ENCODE peak calls at places on chromosomes 6 and 20, in nine cellular contexts. Y is fibroblast of the aortic adventitia, G is iris pigment epithelial cell, F is iPS DF 6.9, L is HFFc6, E is kidney epithelial cell, M is adipocyte, R is KG1, O is ELF-1. Z is an unnamed sample.

GRCh38 chr20:32390999-32391398 is 32.9 kb downstream of the ASXL1 start:
- DNase-seq in Y (no peak), G (peak), F (no peak), L (no peak), E (no peak), M (no peak), R (no peak), O (no peak), Z (no peak)

GRCh38 chr6:49509342-49509741 is 9.6 kb downstream of the GLYATL3 start:
- DNase-seq in Y (no peak), G (no peak), F (no peak), L (no peak), E (no peak), M (no peak), R (no peak), O (no peak), Z (no peak)

GRCh38 chr6:122364084-122364483 is 35.4 kb upstream of the HSF2 start:
- DNase-seq in Y (no peak), G (no peak), F (no peak), L (no peak), E (no peak), M (no peak), R (no peak), O (no peak), Z (no peak)

GRCh38 chr6:17349437-17349836 is 44.0 kb upstream of the CAP2 start:
- DNase-seq in Y (no peak), G (no peak), F (no peak), L (peak), E (no peak), M (peak), R (no peak), O (no peak), Z (no peak)

GRCh38 chr20:61354501-61354900 is 102.4 kb downstream of the CDH4 start:
- DNase-seq in Y (no peak), G (no peak), F (no peak), L (no peak), E (no peak), M (no peak), R (no peak), O (no peak), Z (no peak)

GRCh38 chr6:56329296-56330050 is 82.1 kb upstream of the COL21A1 start:
- DNase-seq in Y (peak), G (peak), F (no peak), L (peak), E (no peak), M (peak), R (no peak), O (no peak), Z (no peak)

GRCh38 chr6:12886961-12887775 is 170.6 kb downstream of the PHACTR1 start:
- DNase-seq in Y (no peak), G (peak), F (peak), L (no peak), E (peak), M (no peak), R (no peak), O (peak), Z (no peak)

GRCh38 chr6:39217177-39217864 is 12.0 kb downstream of the KCNK5 start:
- DNase-seq in Y (no peak), G (no peak), F (no peak), L (no peak), E (no peak), M (no peak), R (no peak), O (peak), Z (no peak)

GRCh38 chr6:157106487-157106886 is 216.8 kb downstream of the TMEM242 start:
- DNase-seq in Y (peak), G (peak), F (no peak), L (peak), E (peak), M (peak), R (no peak), O (no peak), Z (no peak)

GRCh38 chr6:5851261-5851757 is 155.4 kb downstream of the NRN1 start:
- DNase-seq in Y (no peak), G (peak), F (peak), L (no peak), E (peak), M (peak), R (no peak), O (peak), Z (no peak)

Z was measured in HL-60.